ENCODE peak calls at places on chromosomes 6 and 20, in four cellular contexts. P, Q, M and I are unnamed samples.

GRCh38 chr6:44854712-44855111 is 467.2 kb downstream of the CDC5L start:
- DNase-seq in P (no peak), Q (no peak), M (no peak), I (no peak)

GRCh38 chr6:33761922-33762629 is 15.4 kb upstream of the IP6K3 start:
- DNase-seq in P (no peak), Q (peak), M (no peak), I (peak)

GRCh38 chr6:159038914-159039884 is 5.6 kb downstream of the TAGAP start:
- DNase-seq in P (no peak), Q (peak), M (no peak), I (no peak)

GRCh38 chr6:149331871-149332270 is 14.4 kb downstream of the TAB2 start:
- DNase-seq in P (no peak), Q (no peak), M (no peak), I (no peak)

GRCh38 chr20:1274485-1275313 is 8.6 kb downstream of the SNPH start:
- DNase-seq in P (no peak), Q (no peak), M (no peak), I (no peak)

GRCh38 chr6:41430875-41431274 is 95.5 kb downstream of the NCR2 start:
- DNase-seq in P (no peak), Q (no peak), M (no peak), I (no peak)

GRCh38 chr6:142635130-142635529 is 309.8 kb downstream of the HIVEP2 start:
- DNase-seq in P (no peak), Q (no peak), M (no peak), I (no peak)

GRCh38 chr20:61650912-61651733 is 399.1 kb downstream of the CDH4 start:
- DNase-seq in P (no peak), Q (no peak), M (peak), I (no peak)

GRCh38 chr6:21598662-21599061 is 5.1 kb downstream of the SOX4 start:
- DNase-seq in P (no peak), Q (no peak), M (no peak), I (no peak)

GRCh38 chr6:26158581-26159416 is 71.6 kb downstream of the HFE start:
- DNase-seq in P (peak), Q (peak), M (peak), I (no peak)

GRCh38 chr6:53857318-53858094 is 62.7 kb downstream of the LRRC1 start:
- DNase-seq in P (no peak), Q (no peak), M (no peak), I (no peak)

GRCh38 chr6:163789199-163789810 is 374.8 kb downstream of the QKI start:
- DNase-seq in P (no peak), Q (no peak), M (no peak), I (no peak)

GRCh38 chr20:25574411-25574810 is 10.9 kb downstream of the NINL start:
- DNase-seq in P (no peak), Q (peak), M (no peak), I (no peak)

GRCh38 chr6:45645302-45645701 is 267.6 kb upstream of the SUPT3H start:
- DNase-seq in P (no peak), Q (no peak), M (no peak), I (no peak)

GRCh38 chr6:95410168-95410567 is 167.2 kb upstream of the MANEA start:
- DNase-seq in P (no peak), Q (no peak), M (no peak), I (no peak)

GRCh38 chr6:48199502-48199901 is 88.5 kb upstream of the PTCHD4 start:
- DNase-seq in P (no peak), Q (no peak), M (no peak), I (no peak)

GRCh38 chr6:79467716-79468115 is 69.5 kb downstream of the LCA5 start:
- DNase-seq in P (no peak), Q (no peak), M (no peak), I (no peak)

GRCh38 chr6:143962644-143962929 is 45.5 kb downstream of the PLAGL1 start:
- DNase-seq in P (no peak), Q (no peak), M (no peak), I (no peak)

GRCh38 chr6:90131614-90132423 is 164.8 kb downstream of the BACH2 start:
- DNase-seq in P (no peak), Q (no peak), M (no peak), I (no peak)

GRCh38 chr6:19945843-19946358 is 108.7 kb downstream of the ID4 start:
- DNase-seq in P (no peak), Q (no peak), M (no peak), I (no peak)

GRCh38 chr20:57432874-57433491 is 41.8 kb downstream of the RBM38 start:
- DNase-seq in P (no peak), Q (peak), M (peak), I (no peak)

GRCh38 chr20:57435498-57436222 is 44.5 kb downstream of the RBM38 start:
- DNase-seq in P (peak), Q (peak), M (peak), I (no peak)

GRCh38 chr20:57435105-57435497 is 43.9 kb downstream of the RBM38 start:
- DNase-seq in P (no peak), Q (no peak), M (no peak), I (no peak)

GRCh38 chr20:57433658-57434389 is 42.6 kb downstream of the RBM38 start:
- DNase-seq in P (no peak), Q (no peak), M (no peak), I (no peak)

DNA sequence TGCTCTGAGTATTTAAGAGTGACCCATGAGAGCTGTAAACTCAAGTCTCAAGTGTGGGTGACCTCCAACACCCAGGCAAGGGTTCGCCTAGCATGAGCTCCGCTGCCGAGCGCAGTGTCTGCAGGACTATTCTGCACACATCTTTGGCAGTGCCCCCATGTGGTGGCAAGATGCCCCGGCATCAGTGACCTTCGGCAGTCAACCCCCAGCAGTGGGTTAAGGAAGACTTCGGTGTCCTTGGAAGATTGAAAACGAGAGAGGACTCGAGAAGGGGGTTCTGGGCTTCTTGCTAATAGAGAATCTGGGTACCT is 43.1 kb downstream of the RBM38 start:
- DNase-seq in P (no peak), Q (no peak), M (no peak), I (no peak)
- TF ChIP-seq CTCF in P (no peak), Q (no peak), M (no peak), I (no peak)

DNA sequence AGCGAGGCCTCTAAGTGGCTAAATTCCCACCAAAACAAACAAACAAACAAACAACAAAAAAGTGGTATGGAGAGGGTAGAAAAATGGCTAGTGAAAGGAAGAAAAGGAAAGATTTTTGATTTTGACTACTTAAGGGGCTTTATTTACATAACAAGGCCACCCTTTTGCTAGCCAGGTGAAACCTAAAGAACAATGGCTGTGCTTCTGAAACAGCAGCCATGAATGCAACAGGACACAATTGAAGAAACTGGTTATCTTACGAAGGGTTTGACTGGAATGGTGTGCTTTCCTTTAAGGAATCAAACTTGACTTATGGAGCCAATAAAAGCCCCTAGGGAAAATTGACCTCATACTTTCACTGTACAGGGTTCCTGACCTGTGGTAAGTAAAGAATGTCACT is 68.9 kb downstream of the ERMARD start:
- DNase-seq in P (no peak), Q (no peak), M (no peak), I (no peak)
- TF ChIP-seq CTCF in P (no peak), Q (no peak), M (no peak), I (no peak)

DNA sequence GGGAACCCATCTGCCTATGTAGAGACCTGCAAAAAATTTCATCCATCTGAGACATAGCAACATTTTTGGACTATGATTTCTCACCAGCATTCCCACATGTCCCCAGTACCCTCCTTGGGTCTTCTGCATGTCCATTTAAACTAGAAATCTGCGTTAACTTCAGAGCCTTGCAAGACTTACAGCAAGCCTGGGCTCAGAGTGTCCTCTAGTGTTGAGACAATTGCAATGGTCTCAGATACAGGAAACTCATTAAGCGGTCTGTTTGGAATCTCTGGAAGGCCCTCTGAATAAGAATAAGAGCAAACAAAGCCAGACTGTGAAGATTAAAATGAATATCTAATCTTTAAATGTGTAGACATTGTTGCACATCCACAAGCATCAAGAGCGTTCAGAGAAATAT is 20.5 kb upstream of the PI3 start:
- DNase-seq in P (no peak), Q (no peak), M (no peak), I (no peak)
- TF ChIP-seq CTCF in P (no peak), Q (no peak), M (no peak), I (no peak)

GRCh38 chr6:6509304-6509703 is 79.2 kb upstream of the LY86 start:
- DNase-seq in P (no peak), Q (no peak), M (no peak), I (no peak)

GRCh38 chr6:6508603-6509002 is 79.9 kb upstream of the LY86 start:
- DNase-seq in P (no peak), Q (no peak), M (no peak), I (no peak)

GRCh38 chr6:6503186-6503585 is 85.3 kb upstream of the LY86 start:
- DNase-seq in P (no peak), Q (no peak), M (no peak), I (no peak)

GRCh38 chr6:6505111-6505510 is 83.4 kb upstream of the LY86 start:
- DNase-seq in P (no peak), Q (no peak), M (no peak), I (no peak)
- TF ChIP-seq CTCF in P (no peak), Q (no peak), M (no peak), I (no peak)

DNA sequence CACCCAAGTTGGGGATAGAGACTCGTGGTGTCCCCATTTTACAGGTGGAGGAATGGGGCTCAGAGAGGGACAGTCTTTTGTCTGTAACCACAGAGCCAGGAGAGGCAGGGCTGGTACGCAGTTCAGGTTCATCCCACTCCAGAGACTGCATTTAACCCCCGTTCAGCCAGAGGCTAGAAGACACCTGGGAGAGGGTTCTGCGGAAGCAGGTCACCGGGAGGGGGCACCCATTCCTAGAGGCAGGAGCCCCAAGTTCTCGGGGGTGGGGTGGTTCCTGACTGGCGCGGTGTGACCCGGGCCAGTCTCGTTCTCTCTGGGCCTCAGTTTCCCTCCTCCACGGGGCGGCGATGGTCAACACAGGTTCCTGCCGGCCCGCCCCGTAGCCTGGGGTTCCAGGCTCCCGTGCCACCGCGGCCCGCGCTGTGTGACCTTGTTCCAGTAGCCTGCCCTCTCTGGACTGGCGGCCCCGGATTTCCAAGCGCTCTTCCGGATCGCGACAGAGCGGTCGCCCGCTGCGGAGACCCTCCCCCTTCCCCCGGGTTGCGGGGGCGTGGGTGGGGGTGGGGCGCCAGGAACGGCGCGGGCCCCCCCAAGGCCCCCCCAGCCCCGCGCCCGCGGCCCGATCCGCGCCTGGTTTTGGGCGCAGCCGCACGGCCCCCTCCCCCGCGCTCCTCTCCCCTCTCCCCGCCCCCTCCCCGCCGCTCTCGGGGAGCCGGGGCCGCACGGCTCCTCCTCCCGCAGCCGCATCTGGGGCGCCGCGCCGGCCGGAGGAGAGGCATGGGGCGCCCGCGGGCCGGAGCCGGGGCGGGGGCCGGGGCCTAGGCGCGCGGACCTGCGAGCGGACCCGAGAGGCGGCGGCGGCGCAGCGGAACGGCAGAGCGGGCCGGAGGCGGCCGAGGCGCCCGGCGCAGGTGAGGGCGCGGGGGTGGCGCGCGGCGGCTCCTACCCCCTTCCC is at the start of gene DLGAP4:
- DNase-seq in P (no peak), Q (no peak), M (peak), I (no peak)
- TF ChIP-seq CTCF in P (no peak), Q (no peak), M (no peak), I (no peak)

GRCh38 chr20:50686767-50687266 is 4.5 kb downstream of the RIPOR3 start:
- DNase-seq in P (no peak), Q (no peak), M (no peak), I (no peak)
- TF ChIP-seq CTCF in P (no peak), Q (no peak), M (no peak), I (no peak)

GRCh38 chr6:88899569-88900316 is 63.7 kb downstream of the RNGTT start:
- DNase-seq in P (no peak), Q (no peak), M (no peak), I (no peak)
- TF ChIP-seq CTCF in P (no peak), Q (no peak), M (no peak), I (peak)

GRCh38 chr6:170158296-170159039 is 132.4 kb downstream of the DLL1 start:
- DNase-seq in P (no peak), Q (no peak), M (peak), I (no peak)

GRCh38 chr6:170160628-170161611 is 130.0 kb downstream of the DLL1 start:
- DNase-seq in P (no peak), Q (no peak), M (no peak), I (no peak)

GRCh38 chr6:170162011-170162770 is 128.7 kb downstream of the DLL1 start:
- DNase-seq in P (no peak), Q (no peak), M (no peak), I (no peak)

GRCh38 chr6:170159040-170159965 is 131.6 kb downstream of the DLL1 start:
- DNase-seq in P (no peak), Q (no peak), M (peak), I (no peak)

DNA sequence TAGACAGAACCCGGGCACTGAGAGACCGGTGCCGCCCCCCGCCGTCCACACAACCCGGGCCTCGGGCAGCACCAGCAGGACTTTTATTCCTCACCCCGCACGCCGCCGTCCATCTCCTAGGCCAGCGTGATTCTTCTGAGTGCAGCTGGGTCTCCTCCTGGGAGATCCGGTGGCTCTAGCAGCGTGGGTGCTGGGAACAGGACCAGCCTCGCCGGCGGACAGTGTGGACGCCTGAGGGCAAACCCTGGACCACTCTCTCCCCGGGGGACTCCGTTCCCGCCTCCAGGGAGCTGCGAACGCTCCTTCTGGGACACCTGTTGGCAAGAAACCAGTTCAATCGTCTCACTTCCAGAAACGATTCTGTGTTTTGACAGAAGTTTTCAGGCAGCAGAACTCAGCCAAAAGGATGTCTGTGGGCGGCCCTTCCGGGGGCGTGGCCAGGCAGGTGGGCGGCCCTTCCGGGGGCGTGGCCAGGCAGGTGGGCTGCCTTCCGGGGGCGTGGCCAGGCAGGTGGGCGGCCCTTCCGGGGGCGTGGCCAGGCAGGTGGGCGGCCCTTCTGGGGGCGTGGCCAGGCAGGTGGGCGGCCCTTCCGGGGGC is 130.7 kb downstream of the DLL1 start:
- DNase-seq in P (peak), Q (no peak), M (peak), I (no peak)
- TF ChIP-seq CTCF in P (no peak), Q (no peak), M (no peak), I (no peak)